ENCODE peak calls at places on chromosome 13, in four cellular contexts. S, Q, B and N are unnamed samples. For H3K4me1, the result is how much of the 10 kb centered on the place peaks cover.

GRCh38 chr13:35855531-35856019 is 275.6 kb downstream of the DCLK1 start:
- DNase-seq in S (no peak), Q (no peak), B (no peak), N (no peak)

GRCh38 chr13:72144625-72145024 is 277.6 kb upstream of the DACH1 start:
- DNase-seq in S (no peak), Q (no peak), B (no peak), N (no peak)

GRCh38 chr13:84126671-84127171 is 244.4 kb upstream of the SLITRK1 start:
- DNase-seq in S (no peak), Q (no peak), B (no peak), N (no peak)

GRCh38 chr13:109180905-109181425 is 551.6 kb downstream of the MYO16 start:
- DNase-seq in S (no peak), Q (no peak), B (no peak), N (no peak)

GRCh38 chr13:30569901-30570576 is 47.7 kb upstream of the USPL1 start:
- DNase-seq in S (no peak), Q (peak), B (peak), N (no peak)

GRCh38 chr13:99075268-99076191 is 97.7 kb upstream of the DOCK9 start:
- DNase-seq in S (no peak), Q (no peak), B (no peak), N (no peak)

GRCh38 chr13:27006519-27007161 is 165.0 kb downstream of the USP12 start:
- DNase-seq in S (peak), Q (peak), B (no peak), N (no peak)

GRCh38 chr13:41709511-41709910 is 251.4 kb downstream of the VWA8 start:
- DNase-seq in S (no peak), Q (no peak), B (no peak), N (no peak)

GRCh38 chr13:62629618-62630017 is 1214.0 kb upstream of the PCDH20 start:
- DNase-seq in S (no peak), Q (peak), B (no peak), N (no peak)

GRCh38 chr13:59247166-59247565 is 916.6 kb downstream of the DIAPH3 start:
- DNase-seq in S (no peak), Q (peak), B (no peak), N (no peak)

GRCh38 chr13:113405481-113406300 is 41.8 kb upstream of the GRTP1 start:
- DNase-seq in S (peak), Q (no peak), B (peak), N (no peak)

GRCh38 chr13:113002206-113002821 is 33.3 kb downstream of the MCF2L start:
- DNase-seq in S (no peak), Q (peak), B (peak), N (no peak)

GRCh38 chr13:32901994-32902780 is 114.0 kb upstream of the KL start:
- DNase-seq in S (no peak), Q (no peak), B (no peak), N (no peak)

GRCh38 chr13:39536906-39537305 is 66.1 kb downstream of the LHFPL6 start:
- DNase-seq in S (no peak), Q (no peak), B (no peak), N (no peak)

GRCh38 chr13:51222510-51223283 is 499 bp downstream of the FAM124A start:
- DNase-seq in S (no peak), Q (no peak), B (no peak), N (no peak)

GRCh38 chr13:96822900-96823299 is 171.4 kb downstream of the OXGR1 start:
- DNase-seq in S (no peak), Q (peak), B (peak), N (no peak)

GRCh38 chr13:87661471-87661870 is 9.7 kb upstream of the SLITRK5 start:
- DNase-seq in S (no peak), Q (no peak), B (no peak), N (no peak)

GRCh38 chr13:34884366-34884765 is 57.7 kb upstream of the NBEA start:
- DNase-seq in S (no peak), Q (no peak), B (no peak), N (no peak)

GRCh38 chr13:50513528-50513863 is 330.0 kb downstream of the DLEU7 start:
- DNase-seq in S (no peak), Q (no peak), B (no peak), N (no peak)

GRCh38 chr13:63414247-63414646 is 1998.6 kb upstream of the PCDH20 start:
- DNase-seq in S (no peak), Q (no peak), B (no peak), N (no peak)

GRCh38 chr13:43360911-43361605 is 337.7 kb downstream of the DNAJC15 start:
- DNase-seq in S (no peak), Q (no peak), B (no peak), N (no peak)

GRCh38 chr13:33260168-33261098 is 25.1 kb downstream of the STARD13 start:
- DNase-seq in S (no peak), Q (peak), B (no peak), N (no peak)

GRCh38 chr13:46179576-46180368 is 2.2 kb downstream of the LCP1 start:
- DNase-seq in S (no peak), Q (peak), B (peak), N (peak)

GRCh38 chr13:37289212-37289935 is 183.9 kb upstream of the CSNK1A1L start:
- DNase-seq in S (no peak), Q (no peak), B (no peak), N (no peak)

GRCh38 chr13:112696001-112696868 is 6.4 kb downstream of the ATP11A start:
- DNase-seq in S (no peak), Q (no peak), B (no peak), N (no peak)

GRCh38 chr13:38848360-38848759 is 142.3 kb downstream of the STOML3 start:
- DNase-seq in S (no peak), Q (no peak), B (no peak), N (no peak)

DNA sequence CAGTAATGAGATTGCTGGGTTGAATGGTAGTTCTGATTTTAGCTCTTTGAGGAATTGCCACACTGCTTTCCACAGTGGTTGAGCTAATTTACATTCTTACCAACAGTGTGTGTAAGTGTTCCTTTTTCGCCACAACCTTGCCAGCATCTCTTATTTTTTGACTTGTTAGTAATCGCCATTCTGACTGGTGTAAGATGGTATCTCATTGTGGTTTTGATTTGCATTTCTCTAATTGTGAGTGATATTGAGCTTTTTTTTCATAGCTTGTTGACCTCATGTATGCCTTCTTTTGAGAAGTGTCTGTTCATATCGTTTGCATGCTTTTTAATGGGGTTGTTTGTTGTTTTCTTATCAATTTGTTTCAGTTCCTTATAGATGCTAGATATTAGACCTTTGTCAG is 245.0 kb downstream of the MTUS2 start:
- DNase-seq in S (no peak), Q (no peak), B (no peak), N (no peak)
- H3K4me1 ChIP-seq in S (under half), Q (under half), B (under half), N (under half)

GRCh38 chr13:21825801-21826200 is 154.9 kb downstream of the FGF9 start:
- DNase-seq in S (no peak), Q (no peak), B (no peak), N (no peak)
- TF ChIP-seq CTCF in S (no peak), Q (no peak), B (no peak), N (no peak)

DNA sequence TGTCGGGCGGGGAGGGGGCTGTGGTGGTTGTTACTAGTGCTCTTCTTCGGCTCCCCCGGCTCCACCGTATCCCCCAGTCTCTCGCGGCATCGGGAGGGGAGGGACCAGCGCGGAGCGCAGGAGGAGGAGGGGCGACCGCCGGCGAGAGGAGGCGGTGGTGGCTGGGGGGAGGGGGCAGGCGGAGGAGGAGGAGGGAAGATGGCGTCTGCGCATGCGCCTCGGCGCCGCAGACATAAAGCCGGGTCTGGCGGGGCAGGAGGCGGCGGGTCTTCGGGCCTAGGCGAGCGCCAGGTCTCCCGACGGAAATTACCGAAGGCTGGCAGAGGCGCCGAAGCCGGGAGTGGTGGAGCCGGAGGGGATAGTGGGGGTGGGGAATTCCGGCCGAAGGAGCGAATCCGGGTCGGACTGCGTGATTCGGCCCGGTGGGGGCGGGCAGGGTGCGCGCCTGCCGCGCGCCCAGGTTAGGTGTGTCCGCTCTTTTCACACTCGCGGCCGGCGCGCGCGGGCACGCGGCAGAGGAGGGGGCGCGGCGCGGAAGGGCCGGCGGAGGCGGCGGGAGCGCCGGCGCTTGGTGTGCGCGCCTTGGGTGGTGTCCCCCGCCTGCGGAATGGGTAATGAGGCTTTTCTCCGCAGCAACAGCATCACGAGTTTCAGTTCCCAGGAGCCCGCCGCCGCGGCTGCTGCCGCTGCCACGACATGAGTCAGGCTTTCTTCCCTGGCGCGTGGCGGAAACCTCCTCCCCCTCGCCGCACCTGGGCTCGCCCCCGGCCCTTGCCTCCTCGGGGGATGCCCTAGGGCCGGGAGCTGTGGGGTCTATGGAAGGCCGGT is 1.3 kb upstream of the TSC22D1 start:
- DNase-seq in S (peak), Q (peak), B (peak), N (peak)
- TF ChIP-seq POLR2A in S (no peak), Q (peak), B (peak), N (peak)

GRCh38 chr13:25939961-25940687 is 111.7 kb downstream of the SHISA2 start:
- DNase-seq in S (no peak), Q (no peak), B (no peak), N (no peak)
- H3K4me1 ChIP-seq in S (under half), Q (under half), B (under half), N (under half)

GRCh38 chr13:80030491-80030890 is 310.4 kb downstream of the SPRY2 start:
- DNase-seq in S (no peak), Q (peak), B (no peak), N (no peak)
- TF ChIP-seq CTCF in S (no peak), Q (peak), B (no peak), N (no peak)

DNA sequence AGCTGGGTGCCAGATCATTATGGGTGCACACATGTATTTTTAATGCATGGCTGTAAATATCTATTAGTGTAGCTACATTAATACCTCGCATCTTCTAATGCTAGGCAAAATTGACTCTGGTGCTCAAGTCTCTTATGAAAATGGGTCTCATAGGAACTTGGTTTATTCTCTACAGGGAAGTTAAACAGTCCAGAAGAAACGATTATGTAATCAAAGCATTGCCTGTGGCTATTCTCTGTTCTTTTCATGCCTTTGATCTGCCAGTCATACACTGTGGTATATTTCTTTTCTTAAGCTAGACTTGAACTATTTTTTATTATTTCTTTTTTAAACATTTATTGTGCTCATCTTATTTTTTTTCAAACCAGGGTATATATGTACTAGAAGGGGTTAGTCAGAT is 1015.0 kb downstream of the SLITRK1 start:
- DNase-seq in S (no peak), Q (no peak), B (no peak), N (no peak)
- TF ChIP-seq POLR2A in S (no peak), Q (no peak), B (no peak), N (no peak)

DNA sequence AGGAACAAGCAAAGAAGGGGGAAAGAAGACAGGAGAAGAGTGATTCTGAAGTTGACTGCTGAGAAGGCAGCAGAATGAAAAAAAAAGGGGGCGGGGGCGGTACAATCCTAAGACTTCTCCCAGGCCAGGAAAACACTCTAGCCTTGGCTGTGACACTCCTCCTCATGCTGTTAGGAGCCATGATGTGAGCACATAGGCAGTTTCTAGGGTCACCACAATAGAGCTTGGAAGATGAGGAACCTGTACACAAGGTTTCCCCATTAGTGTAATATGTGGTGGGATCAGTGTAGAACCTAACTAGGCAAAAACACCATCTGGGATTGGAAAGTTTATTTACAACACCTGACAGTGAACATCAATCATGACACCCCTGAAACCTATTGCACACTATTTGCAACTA is 86.9 kb downstream of the FOXO1 start:
- DNase-seq in S (no peak), Q (no peak), B (no peak), N (no peak)
- H3K4me1 ChIP-seq in S (under half), Q (half or more), B (under half), N (under half)

GRCh38 chr13:81539643-81540150 is 1198.8 kb upstream of the SPRY2 start:
- DNase-seq in S (no peak), Q (no peak), B (no peak), N (no peak)

GRCh38 chr13:81540777-81541176 is 1199.9 kb upstream of the SPRY2 start:
- DNase-seq in S (no peak), Q (no peak), B (no peak), N (no peak)
- TF ChIP-seq CTCF in S (no peak), Q (peak), B (no peak), N (no peak)

DNA sequence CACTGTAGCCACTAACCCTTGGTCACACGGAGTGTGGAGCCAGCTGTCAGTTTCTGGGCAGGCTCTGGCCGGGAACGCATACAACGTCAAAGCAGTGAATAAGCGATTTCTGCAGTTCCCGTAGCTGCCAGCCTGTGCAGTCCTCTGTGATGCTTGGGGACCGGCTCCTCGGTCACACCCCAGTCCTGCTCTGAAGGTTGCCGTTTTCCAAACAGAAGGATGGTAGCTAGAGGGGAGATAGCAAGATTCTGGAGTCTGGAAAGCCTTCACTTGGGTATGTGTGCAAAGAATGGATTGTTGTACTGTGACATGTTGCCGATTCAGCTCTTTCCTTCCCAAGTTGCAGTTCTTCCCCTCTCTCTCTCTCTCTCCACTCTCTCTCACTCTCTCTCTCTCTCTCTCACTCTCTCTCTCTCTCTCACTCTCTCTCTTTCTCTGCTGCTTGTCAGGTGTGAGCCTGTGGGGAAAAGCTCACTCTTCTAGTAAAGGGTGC is 38.7 kb upstream of the C1QTNF9 start:
- DNase-seq in S (no peak), Q (peak), B (no peak), N (peak)
- TF ChIP-seq POLR2A in S (no peak), Q (peak), B (no peak), N (peak)

GRCh38 chr13:40662866-40663265 is 3.6 kb downstream of the FOXO1 start:
- DNase-seq in S (no peak), Q (no peak), B (no peak), N (no peak)
- H3K4me1 ChIP-seq in S (half or more), Q (under half), B (under half), N (under half)